ENCODE peak calls at places on chromosomes 11 and 22, in five cellular contexts. One of them, this sample, is unnamed.

GRCh38 chr11:130403301-130403804 is 25.1 kb downstream of the ADAMTS8 start:
- DNase-seq in fibroblast of mammary gland: peak
- DNase-seq in fibroblast of villous mesenchyme: peak
- DNase-seq in heart right ventricle: peak
- DNase-seq in fibroblast of lung: peak
- DNase-seq in this sample: peak

GRCh38 chr22:40534379-40535188 is 101.9 kb downstream of the MRTFA start:
- DNase-seq in fibroblast of mammary gland: peak
- DNase-seq in fibroblast of villous mesenchyme: peak
- DNase-seq in heart right ventricle: no peak
- DNase-seq in fibroblast of lung: peak
- DNase-seq in this sample: peak

GRCh38 chr11:122137081-122137793 is 21.2 kb upstream of the BLID start:
- DNase-seq in fibroblast of mammary gland: peak
- DNase-seq in fibroblast of villous mesenchyme: peak
- DNase-seq in heart right ventricle: no peak
- DNase-seq in fibroblast of lung: peak
- DNase-seq in this sample: peak

GRCh38 chr11:132335311-132335710 is 964.9 kb downstream of the NTM start:
- DNase-seq in fibroblast of mammary gland: no peak
- DNase-seq in fibroblast of villous mesenchyme: no peak
- DNase-seq in heart right ventricle: no peak
- DNase-seq in fibroblast of lung: no peak
- DNase-seq in this sample: no peak

GRCh38 chr11:103995896-103996295 is 40.5 kb upstream of the DDI1 start:
- DNase-seq in fibroblast of mammary gland: peak
- DNase-seq in fibroblast of villous mesenchyme: no peak
- DNase-seq in heart right ventricle: no peak
- DNase-seq in fibroblast of lung: peak
- DNase-seq in this sample: no peak

GRCh38 chr22:49995059-49995412 is 17.5 kb downstream of the IL17REL start:
- DNase-seq in fibroblast of mammary gland: no peak
- DNase-seq in fibroblast of villous mesenchyme: no peak
- DNase-seq in heart right ventricle: no peak
- DNase-seq in fibroblast of lung: no peak
- DNase-seq in this sample: no peak

GRCh38 chr11:111097191-111097590 is 148.3 kb upstream of the POU2AF2 start:
- DNase-seq in fibroblast of mammary gland: peak
- DNase-seq in fibroblast of villous mesenchyme: peak
- DNase-seq in heart right ventricle: peak
- DNase-seq in fibroblast of lung: peak
- DNase-seq in this sample: peak

GRCh38 chr11:60367009-60367408 is 11.3 kb upstream of the MS4A7 start:
- DNase-seq in fibroblast of mammary gland: no peak
- DNase-seq in fibroblast of villous mesenchyme: no peak
- DNase-seq in heart right ventricle: no peak
- DNase-seq in fibroblast of lung: no peak
- DNase-seq in this sample: no peak

GRCh38 chr11:76135491-76135890 is 70.8 kb downstream of the WNT11 start:
- DNase-seq in fibroblast of mammary gland: no peak
- DNase-seq in fibroblast of villous mesenchyme: peak
- DNase-seq in heart right ventricle: no peak
- DNase-seq in fibroblast of lung: no peak
- DNase-seq in this sample: no peak

GRCh38 chr22:48098936-48099245 is 1336.4 kb downstream of the TBC1D22A start:
- DNase-seq in fibroblast of mammary gland: no peak
- DNase-seq in fibroblast of villous mesenchyme: no peak
- DNase-seq in heart right ventricle: no peak
- DNase-seq in fibroblast of lung: no peak
- DNase-seq in this sample: no peak
- H3K4me3 ChIP-seq in fibroblast of mammary gland: no peak
- H3K4me3 ChIP-seq in fibroblast of villous mesenchyme: no peak
- H3K4me3 ChIP-seq in heart right ventricle: no peak
- H3K4me3 ChIP-seq in fibroblast of lung: no peak
- H3K4me3 ChIP-seq in this sample: no peak

GRCh38 chr11:121063728-121064127 is 37.3 kb upstream of the TECTA start:
- DNase-seq in fibroblast of mammary gland: peak
- DNase-seq in fibroblast of villous mesenchyme: no peak
- DNase-seq in heart right ventricle: no peak
- DNase-seq in fibroblast of lung: no peak
- DNase-seq in this sample: peak
- TF ChIP-seq CTCF in fibroblast of mammary gland: peak
- TF ChIP-seq CTCF in fibroblast of villous mesenchyme: peak
- TF ChIP-seq CTCF in heart right ventricle: peak
- TF ChIP-seq CTCF in fibroblast of lung: peak
- TF ChIP-seq CTCF in this sample: peak

DNA sequence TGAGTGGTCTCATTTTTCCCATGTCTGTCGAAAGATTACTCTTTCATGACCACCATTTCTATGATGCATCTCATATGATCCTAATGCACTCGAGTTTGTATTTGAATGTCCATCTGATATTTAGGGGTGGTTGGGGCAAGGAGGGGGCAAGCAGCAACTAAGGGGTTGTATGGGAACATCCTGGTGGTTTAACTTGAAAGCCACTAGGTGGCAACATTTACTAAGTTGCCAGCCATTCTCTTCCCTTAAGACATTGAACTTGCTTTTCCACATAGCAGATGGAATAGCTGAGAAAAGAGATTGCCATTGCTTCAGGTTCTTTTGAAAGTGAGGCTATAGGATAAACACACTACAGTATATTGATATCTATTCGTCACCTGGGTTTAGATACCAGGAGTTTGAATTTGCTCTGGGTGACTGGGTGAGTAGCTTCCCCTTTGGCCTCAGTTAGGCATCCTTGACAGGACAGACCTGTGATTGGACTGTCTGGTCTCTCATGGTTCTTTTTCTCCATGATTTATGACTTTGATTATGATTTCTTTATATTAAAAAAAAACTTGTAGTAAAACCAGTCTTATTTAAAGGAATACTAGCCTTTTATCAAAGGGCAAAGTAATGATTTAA is 32.4 kb downstream of the NF2 start:
- DNase-seq in fibroblast of mammary gland: peak
- DNase-seq in fibroblast of villous mesenchyme: peak
- DNase-seq in heart right ventricle: no peak
- DNase-seq in fibroblast of lung: peak
- DNase-seq in this sample: peak
- H3K4me3 ChIP-seq in fibroblast of mammary gland: no peak
- H3K4me3 ChIP-seq in fibroblast of villous mesenchyme: no peak
- H3K4me3 ChIP-seq in heart right ventricle: no peak
- H3K4me3 ChIP-seq in fibroblast of lung: no peak
- H3K4me3 ChIP-seq in this sample: no peak

GRCh38 chr22:44369241-44369652 is 56.5 kb upstream of the SHISAL1 start:
- DNase-seq in fibroblast of mammary gland: no peak
- DNase-seq in fibroblast of villous mesenchyme: no peak
- DNase-seq in heart right ventricle: no peak
- DNase-seq in fibroblast of lung: no peak
- DNase-seq in this sample: no peak
- TF ChIP-seq CTCF in fibroblast of mammary gland: no peak
- TF ChIP-seq CTCF in fibroblast of villous mesenchyme: no peak
- TF ChIP-seq CTCF in heart right ventricle: no peak
- TF ChIP-seq CTCF in fibroblast of lung: peak
- TF ChIP-seq CTCF in this sample: peak

GRCh38 chr11:909406-909805 is 1.2 kb downstream of the CHID1 start:
- DNase-seq in fibroblast of mammary gland: no peak
- DNase-seq in fibroblast of villous mesenchyme: no peak
- DNase-seq in heart right ventricle: no peak
- DNase-seq in fibroblast of lung: no peak
- DNase-seq in this sample: no peak
- H3K4me3 ChIP-seq in fibroblast of mammary gland: peak
- H3K4me3 ChIP-seq in fibroblast of villous mesenchyme: no peak
- H3K4me3 ChIP-seq in heart right ventricle: peak
- H3K4me3 ChIP-seq in fibroblast of lung: no peak
- H3K4me3 ChIP-seq in this sample: peak

GRCh38 chr11:84396521-84396920 is 1110.4 kb upstream of the CCDC90B start:
- DNase-seq in fibroblast of mammary gland: peak
- DNase-seq in fibroblast of villous mesenchyme: no peak
- DNase-seq in heart right ventricle: no peak
- DNase-seq in fibroblast of lung: peak
- DNase-seq in this sample: no peak

DNA sequence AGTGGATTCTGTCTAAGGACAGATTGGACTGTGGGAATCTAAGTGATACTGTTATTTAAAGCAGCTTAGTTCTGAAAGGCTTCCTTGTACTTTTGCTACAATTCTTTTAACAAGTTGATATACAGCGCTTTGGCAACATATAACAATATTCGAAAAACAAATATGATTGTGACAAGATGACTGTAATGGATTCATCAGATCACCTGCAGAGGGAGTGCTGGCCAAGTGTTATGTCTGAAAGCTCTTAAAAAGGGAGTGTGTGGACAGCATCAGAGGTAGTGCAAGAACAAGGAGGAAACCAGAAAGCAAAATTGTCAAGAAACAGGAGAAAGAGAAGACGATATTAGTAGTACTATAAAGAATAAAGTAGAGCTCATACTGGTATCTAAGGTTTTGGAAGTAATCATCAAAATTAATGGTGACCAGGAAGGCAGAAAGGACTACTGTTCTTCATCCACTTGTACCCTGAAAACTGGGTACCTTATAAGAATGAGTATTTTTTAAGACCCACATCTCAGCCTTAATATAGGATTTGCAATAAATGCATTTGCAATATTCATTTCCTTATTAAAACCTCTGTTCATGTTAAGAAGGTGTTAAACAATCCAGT is 1112.0 kb upstream of the CCDC90B start:
- DNase-seq in fibroblast of mammary gland: peak
- DNase-seq in fibroblast of villous mesenchyme: peak
- DNase-seq in heart right ventricle: no peak
- DNase-seq in fibroblast of lung: peak
- DNase-seq in this sample: peak
- TF ChIP-seq CTCF in fibroblast of mammary gland: peak
- TF ChIP-seq CTCF in fibroblast of villous mesenchyme: peak
- TF ChIP-seq CTCF in heart right ventricle: peak
- TF ChIP-seq CTCF in fibroblast of lung: no peak
- TF ChIP-seq CTCF in this sample: peak

GRCh38 chr22:42177891-42178336 is 47.3 kb upstream of the CYP2D6 start:
- DNase-seq in fibroblast of mammary gland: no peak
- DNase-seq in fibroblast of villous mesenchyme: no peak
- DNase-seq in heart right ventricle: no peak
- DNase-seq in fibroblast of lung: no peak
- DNase-seq in this sample: no peak
- H3K4me3 ChIP-seq in fibroblast of mammary gland: no peak
- H3K4me3 ChIP-seq in fibroblast of villous mesenchyme: no peak
- H3K4me3 ChIP-seq in heart right ventricle: no peak
- H3K4me3 ChIP-seq in fibroblast of lung: no peak
- H3K4me3 ChIP-seq in this sample: no peak

GRCh38 chr22:46299101-46299500 is 2.4 kb downstream of the GTSE1 start:
- DNase-seq in fibroblast of mammary gland: no peak
- DNase-seq in fibroblast of villous mesenchyme: no peak
- DNase-seq in heart right ventricle: no peak
- DNase-seq in fibroblast of lung: no peak
- DNase-seq in this sample: no peak

GRCh38 chr22:46297151-46297819 is 615 bp downstream of the GTSE1 start:
- DNase-seq in fibroblast of mammary gland: peak
- DNase-seq in fibroblast of villous mesenchyme: peak
- DNase-seq in heart right ventricle: no peak
- DNase-seq in fibroblast of lung: peak
- DNase-seq in this sample: peak

GRCh38 chr22:46294784-46295183 is 1.9 kb upstream of the GTSE1 start:
- DNase-seq in fibroblast of mammary gland: no peak
- DNase-seq in fibroblast of villous mesenchyme: no peak
- DNase-seq in heart right ventricle: no peak
- DNase-seq in fibroblast of lung: no peak
- DNase-seq in this sample: no peak

GRCh38 chr22:46295277-46295971 is 1.2 kb upstream of the GTSE1 start:
- DNase-seq in fibroblast of mammary gland: no peak
- DNase-seq in fibroblast of villous mesenchyme: no peak
- DNase-seq in heart right ventricle: no peak
- DNase-seq in fibroblast of lung: no peak
- DNase-seq in this sample: no peak

DNA sequence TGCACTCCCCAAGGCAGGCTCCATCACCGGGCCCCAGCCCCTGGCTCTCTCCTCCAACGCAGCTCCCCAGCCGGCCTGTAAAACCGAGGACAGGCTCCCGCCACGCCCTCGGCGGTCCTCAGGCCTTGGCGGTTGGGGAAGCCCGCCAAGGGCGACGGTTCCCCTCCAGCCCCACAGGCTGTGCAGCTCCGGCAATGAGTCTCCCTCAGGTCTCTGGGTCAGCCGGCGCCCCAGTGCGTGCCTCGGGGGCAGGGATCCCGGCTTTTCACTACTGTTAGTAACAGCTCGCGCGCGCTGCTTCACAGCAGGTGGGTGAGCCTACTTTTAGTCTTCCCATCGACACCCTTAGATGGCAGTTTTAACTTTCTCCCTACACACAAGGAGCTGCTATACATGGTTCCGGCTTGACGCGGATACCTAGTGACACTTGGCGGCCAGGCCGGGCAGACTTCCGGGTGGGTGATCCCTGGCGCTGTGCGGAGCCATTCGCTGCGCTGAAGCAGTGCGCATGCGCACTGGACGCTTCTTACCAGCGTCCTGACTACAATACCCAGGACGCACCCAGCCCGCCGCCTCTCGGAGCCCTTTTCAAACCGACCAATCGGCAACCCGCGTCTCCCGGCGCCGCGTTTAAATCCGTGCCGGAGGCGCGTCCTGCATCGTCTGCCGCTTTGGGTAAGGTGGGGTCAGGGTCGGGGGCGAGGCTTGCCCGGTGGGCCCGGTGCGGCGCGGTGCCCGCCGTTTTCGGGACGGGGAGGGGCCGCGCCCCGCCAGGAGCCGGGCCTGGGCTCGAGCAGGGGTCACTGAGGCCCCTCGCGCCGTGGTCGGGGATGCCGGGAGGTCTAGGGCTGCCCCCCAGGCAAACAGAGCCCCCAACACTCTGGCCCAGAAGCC is at the start of gene GTSE1:
- DNase-seq in fibroblast of mammary gland: peak
- DNase-seq in fibroblast of villous mesenchyme: peak
- DNase-seq in heart right ventricle: peak
- DNase-seq in fibroblast of lung: peak
- DNase-seq in this sample: peak
- TF ChIP-seq CTCF in fibroblast of mammary gland: no peak
- TF ChIP-seq CTCF in fibroblast of villous mesenchyme: peak
- TF ChIP-seq CTCF in heart right ventricle: no peak
- TF ChIP-seq CTCF in fibroblast of lung: no peak
- TF ChIP-seq CTCF in this sample: peak

GRCh38 chr22:30435674-30436126 is 10.1 kb downstream of the MTFP1 start:
- DNase-seq in fibroblast of mammary gland: no peak
- DNase-seq in fibroblast of villous mesenchyme: no peak
- DNase-seq in heart right ventricle: peak
- DNase-seq in fibroblast of lung: no peak
- DNase-seq in this sample: no peak
- H3K4me3 ChIP-seq in fibroblast of mammary gland: no peak
- H3K4me3 ChIP-seq in fibroblast of villous mesenchyme: no peak
- H3K4me3 ChIP-seq in heart right ventricle: no peak
- H3K4me3 ChIP-seq in fibroblast of lung: no peak
- H3K4me3 ChIP-seq in this sample: no peak

This sample was measured in epithelial cell of esophagus.